ENCODE peak calls at places on chromosomes 12 and 14, in nine cellular contexts. V is Peyer's patch; E is colonic mucosa; L is effector memory CD4-positive, alpha-beta T cell; I is uterus; B is fibroblast of lung; Y is CD8-positive, alpha-beta memory T cell; N is heart left ventricle; U is endothelial cell of umbilical vein. F is an unnamed sample.
A peak's percentile ranks its signal among the peaks of the same experiment; 100 is the strongest.

GRCh38 chr14:61941421-61941805 is 179.2 kb downstream of the SNAPC1 start:
- DNase-seq in V (no peak), U (no peak), L (no peak), E (no peak), N (no peak), B (no peak), Y (no peak), I (no peak), F (no peak)

GRCh38 chr12:75666980-75667359 is 155.6 kb upstream of the KRR1 start:
- DNase-seq in E (no peak), B (peak; percentile 67), I (no peak), L (no peak), V (no peak), Y (no peak), U (peak; percentile 58), N (no peak), F (no peak)

GRCh38 chr12:100189241-100190012 is 11.2 kb upstream of the ACTR6 start:
- DNase-seq in E (no peak), Y (no peak), N (peak; percentile 40), B (no peak), U (no peak), V (no peak), I (no peak), L (no peak), F (no peak)

GRCh38 chr12:91902860-91903683 is 242.6 kb downstream of the BTG1 start:
- DNase-seq in V (no peak), N (no peak), U (no peak), E (no peak), B (peak; percentile 24), Y (no peak), I (no peak), L (no peak), F (no peak)

GRCh38 chr14:68230941-68231717 is 411.6 kb downstream of the RAD51B start:
- DNase-seq in E (no peak), Y (no peak), L (no peak), I (no peak), V (no peak), U (peak; percentile 52), B (peak; percentile 64), N (no peak), F (no peak)

GRCh38 chr12:49728446-49728845 is 12.9 kb upstream of the TMBIM6 start:
- DNase-seq in L (no peak), N (no peak), U (no peak), E (no peak), Y (no peak), V (no peak), B (no peak), I (no peak), F (no peak)

GRCh38 chr12:56102683-56103065 is 1.7 kb upstream of the PA2G4 start:
- DNase-seq in E (no peak), I (no peak), Y (no peak), U (no peak), B (no peak), V (no peak), L (no peak), N (no peak), F (no peak)

GRCh38 chr12:118034429-118035193 is 18.1 kb downstream of the RFC5 start:
- DNase-seq in V (no peak), Y (no peak), I (no peak), E (peak; percentile 34), N (no peak), L (no peak), B (peak; percentile 76), U (peak; percentile 24), F (peak; percentile 59)

GRCh38 chr14:53519137-53519536 is 366.0 kb upstream of the DDHD1 start:
- DNase-seq in Y (no peak), N (no peak), I (no peak), E (no peak), V (no peak), L (no peak), U (no peak), B (no peak), F (no peak)

GRCh38 chr12:6765634-6766581 is at the start of gene PTMS:
- DNase-seq in I (peak; percentile 93), U (peak; percentile 81), V (peak; percentile 32), N (peak; percentile 87), B (peak; percentile 92), Y (no peak), L (no peak), E (peak; percentile 81), F (peak; percentile 43)

GRCh38 chr12:50166776-50167025 is 468 bp downstream of the CERS5 start:
- DNase-seq in I (peak; percentile 50), Y (no peak), L (no peak), V (peak; percentile 44), E (peak; percentile 41), N (no peak), B (no peak), U (no peak), F (no peak)

GRCh38 chr12:118645219-118645618 is 268.9 kb downstream of the SUDS3 start:
- DNase-seq in E (peak; percentile 18), N (peak; percentile 42), I (no peak), Y (no peak), U (no peak), V (no peak), L (no peak), B (no peak), F (no peak)

GRCh38 chr12:108647199-108647935 is 13.7 kb upstream of the SELPLG start:
- DNase-seq in Y (no peak), E (no peak), B (peak; percentile 60), N (no peak), V (no peak), U (no peak), I (no peak), L (no peak), F (no peak)

GRCh38 chr12:26750531-26751171 is 82.3 kb downstream of the ITPR2 start:
- DNase-seq in N (no peak), U (peak; percentile 81), B (no peak), I (no peak), L (no peak), E (no peak), Y (no peak), V (no peak), F (no peak)

GRCh38 chr12:41188841-41189394 is 798 bp downstream of the PDZRN4 start:
- DNase-seq in Y (no peak), L (no peak), V (no peak), E (no peak), N (no peak), U (no peak), I (no peak), B (no peak), F (no peak)

GRCh38 chr12:108980831-108981618 is 39.8 kb downstream of the SVOP start:
- DNase-seq in E (no peak), B (no peak), N (peak; percentile 81), L (no peak), U (no peak), Y (no peak), V (no peak), I (no peak), F (no peak)

GRCh38 chr12:111769599-111769998 is 2.9 kb downstream of the ALDH2 start:
- DNase-seq in B (no peak), E (no peak), N (no peak), U (no peak), I (no peak), V (no peak), Y (no peak), L (no peak), F (no peak)
- H3K27ac ChIP-seq in B (no peak overlapping the region), E (peak overlapping the region; percentile 48), N (no peak overlapping the region), U (no peak overlapping the region), I (no peak overlapping the region), V (no peak overlapping the region), Y (no peak overlapping the region), L (no peak overlapping the region), F (no peak overlapping the region)

GRCh38 chr12:65857875-65858274 is 33.6 kb downstream of the HMGA2 start:
- DNase-seq in L (no peak), N (no peak), B (no peak), V (no peak), Y (no peak), E (no peak), I (no peak), U (peak; percentile 63), F (no peak)

GRCh38 chr12:65860584-65860983 is 36.3 kb downstream of the HMGA2 start:
- DNase-seq in V (no peak), I (no peak), U (no peak), N (no peak), L (no peak), B (no peak), E (no peak), Y (no peak), F (no peak)

GRCh38 chr12:65858831-65859230 is 34.5 kb downstream of the HMGA2 start:
- DNase-seq in U (peak; percentile 71), B (peak; percentile 75), N (no peak), E (no peak), I (no peak), Y (no peak), L (no peak), V (no peak), F (no peak)

GRCh38 chr12:65856521-65856920 is 32.2 kb downstream of the HMGA2 start:
- DNase-seq in V (no peak), Y (no peak), N (no peak), U (no peak), E (no peak), B (no peak), I (no peak), L (no peak), F (no peak)

GRCh38 chr12:65859519-65859918 is 35.2 kb downstream of the HMGA2 start:
- DNase-seq in E (no peak), L (no peak), N (no peak), B (no peak), U (no peak), V (no peak), I (no peak), Y (no peak), F (no peak)
- H3K27ac ChIP-seq in E (no peak overlapping the region), L (no peak overlapping the region), N (no peak overlapping the region), B (no peak overlapping the region), U (peak overlapping the region; percentile 43), V (no peak overlapping the region), I (no peak overlapping the region), Y (no peak overlapping the region), F (no peak overlapping the region)

DNA sequence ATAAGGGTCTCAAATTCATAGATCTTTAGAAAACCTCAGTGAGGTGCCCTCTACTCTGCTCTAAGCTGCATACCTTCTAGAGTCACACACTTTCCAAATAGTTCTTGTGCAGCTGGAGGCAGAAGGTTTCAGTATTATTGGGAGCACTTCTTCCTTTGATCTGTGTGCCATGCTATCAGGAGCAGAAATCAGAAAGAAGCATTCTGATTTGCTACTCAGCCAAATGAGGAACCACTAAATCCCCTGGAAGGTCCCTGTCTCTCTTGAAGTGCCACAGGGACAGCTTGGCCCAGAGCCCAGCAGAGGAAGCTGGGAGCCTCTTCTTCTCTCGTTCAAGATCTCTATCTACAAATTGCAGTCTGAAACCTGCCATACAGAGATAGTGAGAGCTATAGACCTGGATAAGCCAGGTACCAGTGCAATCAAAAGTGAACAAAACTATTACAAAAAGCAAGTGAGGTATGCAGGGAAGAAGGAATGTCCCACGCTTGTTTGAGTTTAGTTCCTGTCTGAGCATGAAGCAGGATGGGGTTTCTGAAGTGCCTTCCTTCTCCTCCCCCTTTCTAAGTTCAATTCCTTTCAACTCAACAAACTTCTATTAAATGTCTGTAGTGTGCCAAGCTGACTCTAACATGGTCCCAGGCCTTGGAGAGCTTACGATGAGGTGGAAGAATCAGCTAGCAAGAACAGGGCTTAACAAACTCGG is 100.9 kb upstream of the PARP11 start:
- DNase-seq in Y (no peak), I (no peak), N (peak; percentile 36), L (no peak), U (no peak), B (no peak), E (no peak), V (no peak), F (no peak)
- H3K27ac ChIP-seq in Y (no peak overlapping the region), I (no peak overlapping the region), N (no peak overlapping the region), L (peak overlapping the region; percentile 59), U (no peak overlapping the region), B (no peak overlapping the region), E (no peak overlapping the region), V (peak overlapping the region; percentile 31), F (no peak overlapping the region)

GRCh38 chr12:58204086-58204485 is 262.7 kb downstream of the ATP23 start:
- DNase-seq in E (no peak), B (no peak), Y (no peak), V (no peak), U (peak; percentile 72), N (no peak), L (no peak), I (no peak), F (no peak)
- H3K27ac ChIP-seq in E (no peak overlapping the region), B (no peak overlapping the region), Y (no peak overlapping the region), V (no peak overlapping the region), U (peak overlapping the region; percentile 30), N (peak overlapping the region; percentile 72), L (no peak overlapping the region), I (no peak overlapping the region), F (no peak overlapping the region)

F was measured in caudate nucleus.